ENCODE peak calls at places on chromosomes 2 and 18, in nine cellular contexts. One of them, this sample, is unnamed.

GRCh38 chr2:137117385-137117784 is 352.0 kb downstream of the THSD7B start:
- DNase-seq in HCT116: no peak
- DNase-seq in GM23248: peak; percentile 39
- DNase-seq in pancreas: no peak
- DNase-seq in breast epithelium: no peak
- DNase-seq in ascending aorta: no peak
- DNase-seq in SK-N-SH: no peak
- DNase-seq in right lobe of liver: no peak
- DNase-seq in GM23338: no peak
- DNase-seq in this sample: no peak

GRCh38 chr2:206201075-206201848 is 41.6 kb downstream of the EEF1B2 start:
- DNase-seq in ascending aorta: no peak
- DNase-seq in right lobe of liver: no peak
- DNase-seq in GM23338: no peak
- DNase-seq in SK-N-SH: no peak
- DNase-seq in HCT116: no peak
- DNase-seq in pancreas: no peak
- DNase-seq in GM23248: no peak
- DNase-seq in breast epithelium: no peak
- DNase-seq in this sample: no peak

GRCh38 chr2:72141881-72142742 is 5.5 kb downstream of the CYP26B1 start:
- DNase-seq in SK-N-SH: peak; percentile 27
- DNase-seq in GM23248: no peak
- DNase-seq in pancreas: peak; percentile 36
- DNase-seq in HCT116: no peak
- DNase-seq in ascending aorta: peak; percentile 56
- DNase-seq in breast epithelium: no peak
- DNase-seq in right lobe of liver: no peak
- DNase-seq in GM23338: no peak
- DNase-seq in this sample: no peak

GRCh38 chr2:241859436-241860183 is 916 bp upstream of the PDCD1 start:
- DNase-seq in GM23248: peak; percentile 84
- DNase-seq in ascending aorta: no peak
- DNase-seq in SK-N-SH: peak; percentile 77
- DNase-seq in right lobe of liver: peak; percentile 34
- DNase-seq in GM23338: no peak
- DNase-seq in breast epithelium: no peak
- DNase-seq in pancreas: peak; percentile 67
- DNase-seq in HCT116: no peak
- DNase-seq in this sample: no peak

GRCh38 chr18:63273170-63273925 is 46.2 kb downstream of the BCL2 start:
- DNase-seq in GM23248: no peak
- DNase-seq in ascending aorta: no peak
- DNase-seq in breast epithelium: no peak
- DNase-seq in pancreas: no peak
- DNase-seq in HCT116: no peak
- DNase-seq in right lobe of liver: no peak
- DNase-seq in SK-N-SH: peak; percentile 27
- DNase-seq in GM23338: no peak
- DNase-seq in this sample: no peak

GRCh38 chr2:85401844-85402243 is 8.3 kb downstream of the CAPG start:
- DNase-seq in SK-N-SH: no peak
- DNase-seq in GM23338: no peak
- DNase-seq in pancreas: no peak
- DNase-seq in ascending aorta: no peak
- DNase-seq in right lobe of liver: no peak
- DNase-seq in HCT116: no peak
- DNase-seq in breast epithelium: no peak
- DNase-seq in GM23248: no peak
- DNase-seq in this sample: no peak

GRCh38 chr2:64945973-64946736 is 43.0 kb upstream of the SLC1A4 start:
- DNase-seq in breast epithelium: no peak
- DNase-seq in GM23248: no peak
- DNase-seq in ascending aorta: no peak
- DNase-seq in right lobe of liver: no peak
- DNase-seq in pancreas: no peak
- DNase-seq in HCT116: no peak
- DNase-seq in GM23338: no peak
- DNase-seq in SK-N-SH: no peak
- DNase-seq in this sample: peak; percentile 89

GRCh38 chr2:167134381-167135072 is 246.2 kb downstream of the XIRP2 start:
- DNase-seq in breast epithelium: no peak
- DNase-seq in GM23338: no peak
- DNase-seq in right lobe of liver: no peak
- DNase-seq in HCT116: no peak
- DNase-seq in ascending aorta: no peak
- DNase-seq in SK-N-SH: no peak
- DNase-seq in pancreas: no peak
- DNase-seq in GM23248: peak; percentile 82
- DNase-seq in this sample: no peak

GRCh38 chr18:41906528-41907256 is 48.3 kb upstream of the PIK3C3 start:
- DNase-seq in HCT116: peak; percentile 15
- DNase-seq in GM23338: peak; percentile 67
- DNase-seq in pancreas: no peak
- DNase-seq in GM23248: peak; percentile 54
- DNase-seq in SK-N-SH: peak; percentile 51
- DNase-seq in ascending aorta: no peak
- DNase-seq in right lobe of liver: no peak
- DNase-seq in breast epithelium: no peak
- DNase-seq in this sample: peak; percentile 15

GRCh38 chr2:133888107-133888506 is 319.8 kb upstream of the NCKAP5 start:
- DNase-seq in SK-N-SH: no peak
- DNase-seq in breast epithelium: no peak
- DNase-seq in right lobe of liver: no peak
- DNase-seq in GM23248: no peak
- DNase-seq in GM23338: no peak
- DNase-seq in ascending aorta: no peak
- DNase-seq in pancreas: no peak
- DNase-seq in HCT116: no peak
- DNase-seq in this sample: no peak

GRCh38 chr2:186883666-186884065 is 34.7 kb upstream of the ZSWIM2 start:
- DNase-seq in GM23338: no peak
- DNase-seq in right lobe of liver: no peak
- DNase-seq in breast epithelium: no peak
- DNase-seq in ascending aorta: no peak
- DNase-seq in GM23248: peak; percentile 13
- DNase-seq in pancreas: no peak
- DNase-seq in HCT116: no peak
- DNase-seq in SK-N-SH: no peak
- DNase-seq in this sample: no peak

GRCh38 chr2:191246820-191247380 is 1.7 kb downstream of the MYO1B start:
- DNase-seq in SK-N-SH: peak; percentile 11
- DNase-seq in GM23338: no peak
- DNase-seq in breast epithelium: no peak
- DNase-seq in pancreas: no peak
- DNase-seq in right lobe of liver: no peak
- DNase-seq in GM23248: peak; percentile 50
- DNase-seq in ascending aorta: no peak
- DNase-seq in HCT116: no peak
- DNase-seq in this sample: no peak

DNA sequence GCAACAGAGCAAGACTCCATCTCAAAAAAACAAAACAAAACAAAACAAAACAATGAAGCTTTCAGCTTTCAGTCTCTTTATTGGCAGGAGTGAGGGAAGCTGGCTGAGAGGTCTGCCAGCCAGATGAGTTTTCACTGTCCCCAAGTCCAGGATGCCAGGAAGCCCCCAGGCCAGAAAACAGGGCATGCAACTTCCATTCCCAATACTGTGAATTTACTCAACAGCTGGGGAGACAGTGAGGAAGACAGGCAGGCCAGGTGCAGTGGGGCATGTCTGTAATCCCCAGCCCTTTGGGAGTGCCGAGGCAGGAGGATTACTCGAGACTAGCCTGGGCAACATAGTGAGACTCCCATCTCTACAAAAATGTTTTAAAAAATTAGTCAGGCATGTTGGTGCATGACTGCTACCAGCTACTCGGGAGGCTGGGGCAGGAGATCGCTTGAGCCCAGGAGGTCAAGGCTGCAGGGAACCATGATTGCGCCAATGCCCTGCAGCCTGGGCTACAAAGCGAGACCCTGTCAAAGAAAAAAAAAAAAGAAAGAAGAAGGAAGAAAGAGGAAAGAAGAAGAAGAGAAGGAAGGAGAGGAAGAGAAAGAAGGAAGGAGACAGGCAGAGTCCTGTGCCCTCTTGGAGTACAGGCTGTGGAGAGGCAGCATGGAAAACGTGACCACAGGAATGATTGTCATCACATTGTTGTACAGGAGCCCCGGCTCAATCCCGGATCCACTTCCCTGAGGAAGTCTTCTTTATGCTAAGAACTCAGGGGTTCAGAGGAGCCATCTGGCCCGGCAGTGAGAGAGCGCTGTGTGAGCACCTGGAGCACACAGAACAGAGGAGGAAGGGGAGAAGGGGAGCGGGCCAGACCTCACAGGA is 29.2 kb upstream of the POMC start:
- DNase-seq in HCT116: no peak
- DNase-seq in pancreas: peak; percentile 22
- DNase-seq in breast epithelium: no peak
- DNase-seq in ascending aorta: no peak
- DNase-seq in GM23338: peak; percentile 39
- DNase-seq in right lobe of liver: no peak
- DNase-seq in SK-N-SH: no peak
- DNase-seq in GM23248: peak; percentile 25
- DNase-seq in this sample: no peak
- H3K36me3 ChIP-seq in HCT116: no peaks in the 10 kb centered on the region
- H3K36me3 ChIP-seq in pancreas: no peaks in the 10 kb centered on the region
- H3K36me3 ChIP-seq in breast epithelium: no peaks in the 10 kb centered on the region
- H3K36me3 ChIP-seq in ascending aorta: no peaks in the 10 kb centered on the region
- H3K36me3 ChIP-seq in GM23338: no peaks in the 10 kb centered on the region
- H3K36me3 ChIP-seq in right lobe of liver: no peaks in the 10 kb centered on the region
- H3K36me3 ChIP-seq in SK-N-SH: no peaks in the 10 kb centered on the region
- H3K36me3 ChIP-seq in GM23248: no peaks in the 10 kb centered on the region
- H3K36me3 ChIP-seq in this sample: no peaks in the 10 kb centered on the region

GRCh38 chr2:29662841-29663240 is 258.5 kb downstream of the ALK start:
- DNase-seq in breast epithelium: no peak
- DNase-seq in ascending aorta: no peak
- DNase-seq in right lobe of liver: no peak
- DNase-seq in GM23338: no peak
- DNase-seq in GM23248: peak; percentile 18
- DNase-seq in HCT116: no peak
- DNase-seq in pancreas: no peak
- DNase-seq in SK-N-SH: no peak
- DNase-seq in this sample: no peak

GRCh38 chr2:29660216-29660615 is 261.2 kb downstream of the ALK start:
- DNase-seq in SK-N-SH: no peak
- DNase-seq in pancreas: no peak
- DNase-seq in right lobe of liver: no peak
- DNase-seq in GM23338: no peak
- DNase-seq in HCT116: no peak
- DNase-seq in breast epithelium: no peak
- DNase-seq in GM23248: no peak
- DNase-seq in ascending aorta: no peak
- DNase-seq in this sample: no peak

GRCh38 chr2:29663266-29663665 is 258.1 kb downstream of the ALK start:
- DNase-seq in breast epithelium: no peak
- DNase-seq in GM23248: peak; percentile 84
- DNase-seq in SK-N-SH: no peak
- DNase-seq in ascending aorta: no peak
- DNase-seq in right lobe of liver: no peak
- DNase-seq in pancreas: no peak
- DNase-seq in HCT116: no peak
- DNase-seq in GM23338: no peak
- DNase-seq in this sample: no peak

GRCh38 chr2:29664578-29664977 is 256.8 kb downstream of the ALK start:
- DNase-seq in right lobe of liver: no peak
- DNase-seq in breast epithelium: no peak
- DNase-seq in ascending aorta: no peak
- DNase-seq in HCT116: no peak
- DNase-seq in SK-N-SH: no peak
- DNase-seq in GM23338: no peak
- DNase-seq in pancreas: no peak
- DNase-seq in GM23248: no peak
- DNase-seq in this sample: no peak
- H3K4me1 ChIP-seq in right lobe of liver: no peaks in the 10 kb centered on the region
- H3K4me1 ChIP-seq in breast epithelium: no peaks in the 10 kb centered on the region
- H3K4me1 ChIP-seq in ascending aorta: no peaks in the 10 kb centered on the region
- H3K4me1 ChIP-seq in HCT116: no peaks in the 10 kb centered on the region
- H3K4me1 ChIP-seq in SK-N-SH: peaks cover 9% of the 10 kb centered on the region
- H3K4me1 ChIP-seq in GM23338: no peaks in the 10 kb centered on the region
- H3K4me1 ChIP-seq in pancreas: no peaks in the 10 kb centered on the region
- H3K4me1 ChIP-seq in GM23248: peaks cover 10% of the 10 kb centered on the region
- H3K4me1 ChIP-seq in this sample: no peaks in the 10 kb centered on the region

DNA sequence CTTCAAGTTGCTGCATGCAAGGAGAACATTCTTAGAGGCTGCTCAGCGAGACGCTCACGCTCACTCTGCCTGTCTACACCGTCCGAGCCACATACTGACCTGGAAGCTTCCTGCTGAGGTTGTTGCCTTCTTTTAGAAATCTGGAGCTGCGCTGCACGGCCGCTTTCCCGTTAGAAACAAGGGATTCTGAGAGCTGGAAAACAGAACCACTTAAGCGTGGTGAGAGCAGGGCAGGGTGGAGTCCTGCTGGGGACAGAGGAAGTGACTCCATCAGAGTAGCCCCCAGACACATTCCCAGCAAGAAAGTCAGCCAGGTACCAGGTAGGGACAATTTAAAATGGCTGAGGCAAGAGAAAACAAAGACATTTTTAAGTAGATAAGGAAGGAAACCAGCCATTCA is 135.2 kb downstream of the LAMA1 start:
- DNase-seq in pancreas: no peak
- DNase-seq in breast epithelium: no peak
- DNase-seq in SK-N-SH: no peak
- DNase-seq in GM23338: peak; percentile 6
- DNase-seq in ascending aorta: no peak
- DNase-seq in right lobe of liver: no peak
- DNase-seq in HCT116: no peak
- DNase-seq in GM23248: no peak
- DNase-seq in this sample: no peak
- H3K36me3 ChIP-seq in pancreas: no peaks in the 10 kb centered on the region
- H3K36me3 ChIP-seq in breast epithelium: no peaks in the 10 kb centered on the region
- H3K36me3 ChIP-seq in SK-N-SH: no peaks in the 10 kb centered on the region
- H3K36me3 ChIP-seq in GM23338: peaks cover 18% of the 10 kb centered on the region
- H3K36me3 ChIP-seq in ascending aorta: no peaks in the 10 kb centered on the region
- H3K36me3 ChIP-seq in right lobe of liver: no peaks in the 10 kb centered on the region
- H3K36me3 ChIP-seq in HCT116: no peaks in the 10 kb centered on the region
- H3K36me3 ChIP-seq in GM23248: no peaks in the 10 kb centered on the region
- H3K36me3 ChIP-seq in this sample: no peaks in the 10 kb centered on the region

DNA sequence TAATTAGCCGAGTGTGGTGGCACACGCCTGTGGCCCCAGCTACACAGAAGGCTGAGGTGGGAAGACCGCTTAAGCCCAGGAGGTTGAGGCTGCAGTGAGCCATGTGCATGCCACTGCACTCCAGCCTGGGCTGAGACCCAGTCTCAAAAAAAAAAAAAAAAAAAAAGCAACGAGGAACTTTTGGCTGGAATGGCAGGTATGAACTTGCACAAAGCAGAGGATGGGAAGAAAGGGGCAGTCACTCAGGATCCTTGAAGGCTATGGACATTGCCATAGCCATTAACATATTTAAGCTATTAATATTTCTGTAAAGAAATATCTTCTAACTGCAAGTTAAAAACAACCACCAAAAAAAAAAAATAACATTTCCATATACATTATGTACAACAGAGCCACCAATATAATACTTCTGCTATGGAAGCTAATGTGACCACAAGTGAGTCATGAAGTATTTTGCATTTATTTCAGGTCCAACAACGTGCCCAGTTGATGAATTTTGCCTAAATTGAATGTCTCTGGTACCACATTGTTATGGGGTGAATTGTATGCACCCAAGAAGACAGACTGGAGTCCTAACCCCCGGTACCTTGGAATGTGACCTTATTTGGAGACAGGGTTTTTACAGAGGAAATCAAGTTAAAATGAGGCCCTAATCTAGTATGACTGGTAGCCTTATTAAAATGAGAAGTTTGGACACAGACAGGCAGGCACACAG is 102.9 kb downstream of the RBMS1 start:
- DNase-seq in breast epithelium: no peak
- DNase-seq in HCT116: no peak
- DNase-seq in ascending aorta: no peak
- DNase-seq in GM23338: no peak
- DNase-seq in GM23248: peak; percentile 77
- DNase-seq in SK-N-SH: no peak
- DNase-seq in pancreas: no peak
- DNase-seq in right lobe of liver: no peak
- DNase-seq in this sample: no peak
- H3K4me1 ChIP-seq in breast epithelium: peaks cover 19% of the 10 kb centered on the region
- H3K4me1 ChIP-seq in HCT116: peaks cover 19% of the 10 kb centered on the region
- H3K4me1 ChIP-seq in ascending aorta: peaks cover 50% of the 10 kb centered on the region
- H3K4me1 ChIP-seq in GM23338: peaks cover 57% of the 10 kb centered on the region
- H3K4me1 ChIP-seq in GM23248: peaks cover 92% of the 10 kb centered on the region
- H3K4me1 ChIP-seq in SK-N-SH: peaks cover 60% of the 10 kb centered on the region
- H3K4me1 ChIP-seq in pancreas: no peaks in the 10 kb centered on the region
- H3K4me1 ChIP-seq in right lobe of liver: no peaks in the 10 kb centered on the region
- H3K4me1 ChIP-seq in this sample: peaks cover 30% of the 10 kb centered on the region